ENCODE peak calls at places on chromosomes 2 and 18, in four cellular contexts. One of them, this sample, is unnamed.

GRCh38 chr2:240013343-240013742 is 11.8 kb downstream of the NDUFA10 start:
- DNase-seq in NCI-H446: no peak
- DNase-seq in heart left ventricle: no peak
- DNase-seq in heart right ventricle: no peak
- DNase-seq in this sample: no peak

GRCh38 chr2:181678744-181679543 is 1.4 kb downstream of the NEUROD1 start:
- DNase-seq in NCI-H446: peak
- DNase-seq in heart left ventricle: no peak
- DNase-seq in heart right ventricle: no peak
- DNase-seq in this sample: no peak

GRCh38 chr18:79581911-79582310 is 97.7 kb upstream of the CTDP1 start:
- DNase-seq in NCI-H446: no peak
- DNase-seq in heart left ventricle: no peak
- DNase-seq in heart right ventricle: no peak
- DNase-seq in this sample: no peak

GRCh38 chr2:112674229-112674628 is 28.5 kb downstream of the SLC20A1 start:
- DNase-seq in NCI-H446: no peak
- DNase-seq in heart left ventricle: peak
- DNase-seq in heart right ventricle: peak
- DNase-seq in this sample: peak

GRCh38 chr2:10225291-10226031 is 77.2 kb upstream of the HPCAL1 start:
- DNase-seq in NCI-H446: no peak
- DNase-seq in heart left ventricle: no peak
- DNase-seq in heart right ventricle: no peak
- DNase-seq in this sample: no peak

GRCh38 chr2:101012706-101013181 is 10.7 kb downstream of the RPL31 start:
- DNase-seq in NCI-H446: peak
- DNase-seq in heart left ventricle: no peak
- DNase-seq in heart right ventricle: no peak
- DNase-seq in this sample: no peak

GRCh38 chr18:41354151-41354550 is 600.9 kb upstream of the PIK3C3 start:
- DNase-seq in NCI-H446: no peak
- DNase-seq in heart left ventricle: no peak
- DNase-seq in heart right ventricle: no peak
- DNase-seq in this sample: no peak

GRCh38 chr18:9335255-9336045 is 877 bp downstream of the TWSG1 start:
- DNase-seq in NCI-H446: no peak
- DNase-seq in heart left ventricle: no peak
- DNase-seq in heart right ventricle: no peak
- DNase-seq in this sample: no peak

GRCh38 chr2:108805782-108806181 is 19.2 kb downstream of the CCDC138 start:
- DNase-seq in NCI-H446: no peak
- DNase-seq in heart left ventricle: no peak
- DNase-seq in heart right ventricle: no peak
- DNase-seq in this sample: no peak

GRCh38 chr2:189819297-189819704 is 35.1 kb downstream of the PMS1 start:
- DNase-seq in NCI-H446: no peak
- DNase-seq in heart left ventricle: no peak
- DNase-seq in heart right ventricle: no peak
- DNase-seq in this sample: no peak